ENCODE peak calls at places on chromosomes 6 and 20, in eight cellular contexts. C is lung microvascular endothelial cell, V is fibroblast of the aortic adventitia, J is left ventricle myocardium inferior, A is hypothalamus, M is NCI-H2081, I is endothelial cell of umbilical vein, W is neuronal stem cell. R is an unnamed sample.

GRCh38 chr20:43959079-43959919 is 44.6 kb downstream of the TOX2 start:
- DNase-seq in C (peak; percentile 59), V (peak; percentile 53), J (no peak), A (no peak), M (no peak), I (peak; percentile 52), W (no peak), R (no peak)

GRCh38 chr20:12252793-12253192 is 335.1 kb downstream of the BTBD3 start:
- DNase-seq in C (no peak), V (no peak), J (no peak), A (no peak), M (no peak), I (no peak), W (no peak), R (no peak)

GRCh38 chr20:31608256-31608980 is 3.3 kb downstream of the ID1 start:
- DNase-seq in C (peak; percentile 99), V (peak; percentile 63), J (peak; percentile 80), A (peak; percentile 28), M (peak; percentile 91), I (peak; percentile 81), W (peak; percentile 64), R (no peak)

GRCh38 chr6:107473660-107474059 is 14.3 kb upstream of the PDSS2 start:
- DNase-seq in C (no peak), V (peak; percentile 7), J (no peak), A (no peak), M (no peak), I (no peak), W (no peak), R (no peak)

GRCh38 chr6:39169448-39170344 is 54.7 kb upstream of the SAYSD1 start:
- DNase-seq in C (no peak), V (no peak), J (no peak), A (no peak), M (no peak), I (no peak), W (no peak), R (no peak)

GRCh38 chr6:169092375-169092774 is 161.3 kb downstream of the THBS2 start:
- DNase-seq in C (no peak), V (peak; percentile 59), J (no peak), A (no peak), M (no peak), I (no peak), W (no peak), R (no peak)

GRCh38 chr20:13839421-13840092 is 54.7 kb downstream of the NDUFAF5 start:
- DNase-seq in C (no peak), V (peak; percentile 49), J (no peak), A (no peak), M (no peak), I (no peak), W (no peak), R (no peak)

GRCh38 chr20:47781631-47782030 is 3.6 kb downstream of the SULF2 start:
- DNase-seq in C (no peak), V (no peak), J (no peak), A (no peak), M (no peak), I (no peak), W (no peak), R (no peak)

GRCh38 chr6:140230282-140230681 is 855.8 kb upstream of the CITED2 start:
- DNase-seq in C (no peak), V (no peak), J (no peak), A (no peak), M (no peak), I (no peak), W (no peak), R (no peak)

GRCh38 chr6:170497845-170498281 is 55.2 kb downstream of the PSMB1 start:
- DNase-seq in C (no peak), V (no peak), J (no peak), A (no peak), M (no peak), I (no peak), W (peak; percentile 85), R (peak; percentile 38)

GRCh38 chr6:142843344-142843743 is 101.6 kb downstream of the HIVEP2 start:
- DNase-seq in C (no peak), V (no peak), J (no peak), A (no peak), M (no peak), I (no peak), W (no peak), R (no peak)

GRCh38 chr6:113122060-113122459 is 735.1 kb upstream of the MARCKS start:
- DNase-seq in C (peak; percentile 84), V (peak; percentile 88), J (no peak), A (no peak), M (no peak), I (peak; percentile 97), W (no peak), R (peak; percentile 29)

GRCh38 chr6:166056637-166057036 is 111.0 kb downstream of the TBXT start:
- DNase-seq in C (no peak), V (peak; percentile 90), J (peak; percentile 68), A (no peak), M (no peak), I (no peak), W (no peak), R (no peak)

GRCh38 chr6:19753822-19754221 is 83.3 kb upstream of the ID4 start:
- DNase-seq in C (no peak), V (no peak), J (no peak), A (no peak), M (peak; percentile 82), I (no peak), W (no peak), R (no peak)

GRCh38 chr6:26251354-26252081 is 113.5 kb upstream of the BTN3A2 start:
- DNase-seq in C (peak; percentile 39), V (peak; percentile 93), J (peak; percentile 17), A (no peak), M (no peak), I (peak; percentile 83), W (peak; percentile 84), R (no peak)

GRCh38 chr6:69337301-69337700 is 459.5 kb downstream of the LMBRD1 start:
- DNase-seq in C (no peak), V (no peak), J (no peak), A (no peak), M (no peak), I (no peak), W (no peak), R (peak; percentile 27)

GRCh38 chr6:37283786-37284185 is 25.8 kb upstream of the TMEM217 start:
- DNase-seq in C (no peak), V (peak; percentile 64), J (peak; percentile 65), A (peak; percentile 28), M (no peak), I (no peak), W (no peak), R (no peak)

GRCh38 chr6:101195581-101195980 is 197.9 kb upstream of the GRIK2 start:
- DNase-seq in C (no peak), V (peak; percentile 20), J (no peak), A (no peak), M (no peak), I (no peak), W (no peak), R (no peak)

GRCh38 chr6:155150967-155151671 is 112.7 kb upstream of the CLDN20 start:
- DNase-seq in C (no peak), V (no peak), J (no peak), A (no peak), M (no peak), I (no peak), W (no peak), R (no peak)

GRCh38 chr20:63014710-63015109 is 7.9 kb upstream of the BHLHE23 start:
- DNase-seq in C (no peak), V (no peak), J (no peak), A (no peak), M (no peak), I (no peak), W (peak; percentile 77), R (no peak)

GRCh38 chr6:15662246-15663056 is at the start of gene DTNBP1:
- DNase-seq in C (peak; percentile 65), V (peak; percentile 17), J (peak; percentile 88), A (peak; percentile 82), M (peak; percentile 69), I (peak; percentile 50), W (peak; percentile 75), R (peak; percentile 41)

GRCh38 chr6:56663344-56663743 is 20.7 kb upstream of the DST start:
- DNase-seq in C (no peak), V (no peak), J (no peak), A (no peak), M (no peak), I (no peak), W (no peak), R (no peak)